ENCODE peak calls at places on chromosomes 6 and 20, in nine cellular contexts. B is activated CD8-positive, alpha-beta memory T cell treated with anti-CD3 and anti-CD28 coated beads, Interleukin-2, amount 50 U/mL, for 4 hours; J is SJSA1; V is HFFc6; X is SW 1271; H is non-pigmented ciliary epithelial cell; E is activated naive CD8-positive, alpha-beta T cell treated with anti-CD3 and anti-CD28 coated beads, Interleukin-2, amount 50 U/mL, for 16 hours; L is frontal cortex; K is NT2/D1. A is an unnamed sample.

GRCh38 chr20:57611605-57612311 is 8.5 kb downstream of the ZBP1 start:
- DNase-seq in B (peak; percentile 5), E (no peak), J (no peak), H (no peak), L (peak; percentile 51), V (no peak), K (no peak), X (no peak), A (no peak)

GRCh38 chr6:164097557-164098398 is 683.3 kb downstream of the QKI start:
- DNase-seq in J (no peak), K (no peak), X (peak; percentile 1), E (no peak), V (peak; percentile 0), H (peak; percentile 49), L (no peak), B (no peak), A (no peak)

GRCh38 chr20:12386821-12387220 is 469.1 kb downstream of the BTBD3 start:
- DNase-seq in X (no peak), V (no peak), H (no peak), J (no peak), B (no peak), K (no peak), E (no peak), L (no peak), A (no peak)

GRCh38 chr6:167350322-167350721 is 25.4 kb downstream of the TTLL2 start:
- DNase-seq in H (no peak), L (no peak), V (no peak), X (no peak), B (no peak), E (no peak), J (no peak), K (no peak), A (no peak)

GRCh38 chr20:32792316-32792715 is 27.4 kb upstream of the MAPRE1 start:
- DNase-seq in H (peak; percentile 6), V (no peak), E (no peak), K (peak; percentile 33), X (no peak), L (no peak), B (peak; percentile 31), J (peak; percentile 65), A (no peak)

GRCh38 chr6:34523441-34524206 is 32.5 kb downstream of the SPDEF start:
- DNase-seq in H (no peak), E (no peak), V (no peak), J (no peak), K (no peak), B (no peak), X (no peak), L (no peak), A (no peak)

GRCh38 chr20:14775778-14776177 is 438.4 kb upstream of the FLRT3 start:
- DNase-seq in K (no peak), V (no peak), L (no peak), X (no peak), H (peak; percentile 71), J (no peak), B (no peak), E (no peak), A (no peak)

GRCh38 chr6:38713812-38714211 is 1.3 kb upstream of the DNAH8 start:
- DNase-seq in K (no peak), V (no peak), H (no peak), E (peak; percentile 11), J (no peak), X (no peak), L (no peak), B (peak; percentile 48), A (no peak)

GRCh38 chr6:136326038-136326561 is 36.5 kb upstream of the BCLAF1 start:
- DNase-seq in J (no peak), K (no peak), H (no peak), V (no peak), L (no peak), X (no peak), E (no peak), B (no peak), A (no peak)

GRCh38 chr20:50248104-50248631 is 57.5 kb downstream of the CEBPB start:
- DNase-seq in K (no peak), V (peak; percentile 39), B (no peak), E (no peak), H (no peak), X (no peak), J (no peak), L (no peak), A (no peak)

GRCh38 chr20:63394069-63394468 is 32.9 kb upstream of the CHRNA4 start:
- DNase-seq in X (no peak), H (peak; percentile 2), J (no peak), E (no peak), V (no peak), K (peak; percentile 97), L (no peak), B (no peak), A (no peak)

GRCh38 chr20:57292611-57293010 is 26.2 kb upstream of the BMP7 start:
- DNase-seq in H (no peak), X (no peak), K (no peak), B (no peak), L (no peak), E (no peak), V (no peak), J (no peak), A (no peak)

GRCh38 chr6:36340341-36340670 is 3.6 kb upstream of the BNIP5 start:
- DNase-seq in B (no peak), V (no peak), K (no peak), X (no peak), E (no peak), L (no peak), H (no peak), J (no peak), A (no peak)

GRCh38 chr6:154797857-154798256 is 64.6 kb downstream of the SCAF8 start:
- DNase-seq in H (no peak), X (no peak), E (no peak), V (no peak), L (no peak), J (no peak), K (no peak), B (no peak), A (no peak)